ENCODE peak calls at places on chromosomes 16 and 17, in six cellular contexts. B, P, D, N, I and Y are unnamed samples. For H3K4me1, the result is how much of the 10 kb centered on the place peaks cover.

GRCh38 chr16:77647726-77648125 is 74.6 kb upstream of the NUDT7 start:
- DNase-seq in B (no peak), P (no peak), D (no peak), N (no peak), I (no peak), Y (no peak)

GRCh38 chr17:37147301-37147812 is 198.6 kb downstream of the AATF start:
- DNase-seq in B (no peak), P (no peak), D (no peak), N (no peak), I (no peak), Y (peak)

GRCh38 chr16:58123896-58124600 is 5.1 kb downstream of the CFAP20 start:
- DNase-seq in B (no peak), P (no peak), D (no peak), N (no peak), I (no peak), Y (peak)

GRCh38 chr17:80738406-80738805 is 193.8 kb downstream of the RPTOR start:
- DNase-seq in B (no peak), P (no peak), D (no peak), N (no peak), I (no peak), Y (no peak)

GRCh38 chr16:4378202-4378666 is 6.6 kb downstream of the VASN start:
- DNase-seq in B (no peak), P (no peak), D (no peak), N (no peak), I (no peak), Y (no peak)

GRCh38 chr17:16363749-16364536 is 10.7 kb upstream of the CENPV start:
- DNase-seq in B (peak), P (peak), D (peak), N (peak), I (peak), Y (peak)

GRCh38 chr16:391885-392335 is 5.1 kb upstream of the NME4 start:
- DNase-seq in B (no peak), P (no peak), D (peak), N (peak), I (no peak), Y (peak)

GRCh38 chr16:73140944-73141343 is 93.0 kb upstream of the ZFHX3 start:
- DNase-seq in B (no peak), P (no peak), D (no peak), N (no peak), I (no peak), Y (no peak)

GRCh38 chr17:56629450-56630187 is 36.1 kb downstream of the NOG start:
- DNase-seq in B (no peak), P (no peak), D (no peak), N (no peak), I (no peak), Y (no peak)

GRCh38 chr17:603405-604193 is 111.0 kb downstream of the VPS53 start:
- DNase-seq in B (no peak), P (no peak), D (no peak), N (no peak), I (no peak), Y (no peak)

GRCh38 chr17:65952586-65952985 is 239.3 kb downstream of the CEP112 start:
- DNase-seq in B (no peak), P (no peak), D (no peak), N (no peak), I (no peak), Y (no peak)

GRCh38 chr17:9028632-9029570 is 7.6 kb downstream of the NTN1 start:
- DNase-seq in B (no peak), P (no peak), D (no peak), N (no peak), I (no peak), Y (no peak)

GRCh38 chr16:57484515-57485005 is 1.7 kb downstream of the DOK4 start:
- DNase-seq in B (no peak), P (no peak), D (no peak), N (no peak), I (no peak), Y (no peak)

GRCh38 chr17:27456681-27457404 is 595 bp downstream of the KSR1 start:
- DNase-seq in B (peak), P (no peak), D (no peak), N (no peak), I (peak), Y (no peak)

GRCh38 chr17:70089513-70090148 is 14.6 kb downstream of the KCNJ16 start:
- DNase-seq in B (no peak), P (no peak), D (no peak), N (no peak), I (no peak), Y (no peak)

GRCh38 chr17:19331134-19331533 is 31.4 kb downstream of the B9D1 start:
- DNase-seq in B (peak), P (no peak), D (peak), N (no peak), I (no peak), Y (no peak)

GRCh38 chr17:53106886-53107285 is 715.8 kb upstream of the KIF2B start:
- DNase-seq in B (no peak), P (no peak), D (no peak), N (no peak), I (no peak), Y (no peak)

GRCh38 chr17:65994114-65994513 is 197.8 kb downstream of the CEP112 start:
- DNase-seq in B (no peak), P (no peak), D (no peak), N (no peak), I (no peak), Y (no peak)

GRCh38 chr16:4032768-4033167 is 83.5 kb downstream of the ADCY9 start:
- DNase-seq in B (no peak), P (peak), D (no peak), N (no peak), I (no peak), Y (peak)

DNA sequence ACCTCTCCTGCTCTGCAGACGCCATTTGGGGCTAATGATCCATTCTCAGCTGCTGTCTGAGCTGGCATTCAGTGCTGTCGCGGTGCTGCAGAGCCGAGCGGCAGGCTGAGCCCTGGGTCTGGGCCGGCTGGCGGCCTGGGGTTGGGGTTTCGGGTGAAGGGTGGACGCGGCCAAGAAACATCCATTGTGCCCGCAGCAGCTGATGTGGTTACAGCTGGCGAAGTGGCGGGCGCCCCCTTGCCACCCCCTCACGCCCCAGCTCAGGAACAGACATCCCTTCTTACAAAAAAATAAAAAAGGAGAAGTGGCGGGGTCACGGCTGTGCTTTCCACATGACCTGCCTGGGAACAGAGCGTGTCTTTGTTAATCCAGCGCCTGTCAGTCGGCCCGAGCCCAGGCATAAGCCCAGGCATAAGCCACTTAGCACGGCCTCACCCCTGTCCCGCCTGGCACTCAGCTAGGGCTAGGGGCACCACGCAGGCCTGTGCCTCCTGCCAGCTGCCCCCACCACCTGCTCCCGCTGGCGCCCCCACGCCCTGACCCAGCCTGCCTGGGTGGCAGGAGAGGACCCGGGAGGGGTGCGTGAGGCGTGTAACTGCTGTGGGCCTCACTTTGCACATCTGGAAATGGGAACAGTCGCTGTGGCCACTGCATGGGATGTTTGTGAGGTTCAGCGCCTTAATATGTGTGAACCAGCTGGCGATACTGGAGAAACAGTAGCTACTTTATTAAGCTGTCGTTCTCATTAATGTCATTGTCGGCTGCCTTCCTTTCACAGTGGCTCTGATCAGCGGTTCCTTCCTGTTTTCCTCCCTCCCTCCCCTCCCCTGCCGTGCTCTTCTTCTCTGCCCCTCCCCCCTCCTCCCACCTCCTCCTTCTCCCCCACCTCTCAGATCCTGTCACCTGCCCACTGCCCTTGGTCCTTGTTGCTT is 197.7 kb upstream of the CIBAR2 start:
- DNase-seq in B (peak), P (no peak), D (no peak), N (peak), I (no peak), Y (no peak)
- H3K4me1 ChIP-seq in B (under half), P (under half), D (under half), N (half or more), I (under half), Y (under half)

GRCh38 chr16:11225677-11226549 is 30.1 kb downstream of the SOCS1 start:
- DNase-seq in B (no peak), P (no peak), D (no peak), N (no peak), I (no peak), Y (no peak)

GRCh38 chr16:11224096-11224893 is 31.7 kb downstream of the SOCS1 start:
- DNase-seq in B (peak), P (peak), D (peak), N (peak), I (peak), Y (no peak)

GRCh38 chr16:11229432-11229831 is 26.6 kb downstream of the SOCS1 start:
- DNase-seq in B (no peak), P (no peak), D (no peak), N (no peak), I (no peak), Y (no peak)

GRCh38 chr16:11229906-11230305 is 26.1 kb downstream of the SOCS1 start:
- DNase-seq in B (no peak), P (no peak), D (no peak), N (peak), I (peak), Y (no peak)

GRCh38 chr16:11224894-11225676 is 30.9 kb downstream of the SOCS1 start:
- DNase-seq in B (no peak), P (no peak), D (peak), N (peak), I (no peak), Y (no peak)
- TF ChIP-seq POLR2A in B (no peak), P (peak), D (no peak), N (no peak), I (no peak), Y (no peak)

GRCh38 chr17:29617125-29617480 is 5.6 kb downstream of the CORO6 start:
- DNase-seq in B (peak), P (peak), D (peak), N (peak), I (peak), Y (peak)
- H3K4me1 ChIP-seq in B (half or more), P (half or more), D (under half), N (half or more), I (under half), Y (under half)

DNA sequence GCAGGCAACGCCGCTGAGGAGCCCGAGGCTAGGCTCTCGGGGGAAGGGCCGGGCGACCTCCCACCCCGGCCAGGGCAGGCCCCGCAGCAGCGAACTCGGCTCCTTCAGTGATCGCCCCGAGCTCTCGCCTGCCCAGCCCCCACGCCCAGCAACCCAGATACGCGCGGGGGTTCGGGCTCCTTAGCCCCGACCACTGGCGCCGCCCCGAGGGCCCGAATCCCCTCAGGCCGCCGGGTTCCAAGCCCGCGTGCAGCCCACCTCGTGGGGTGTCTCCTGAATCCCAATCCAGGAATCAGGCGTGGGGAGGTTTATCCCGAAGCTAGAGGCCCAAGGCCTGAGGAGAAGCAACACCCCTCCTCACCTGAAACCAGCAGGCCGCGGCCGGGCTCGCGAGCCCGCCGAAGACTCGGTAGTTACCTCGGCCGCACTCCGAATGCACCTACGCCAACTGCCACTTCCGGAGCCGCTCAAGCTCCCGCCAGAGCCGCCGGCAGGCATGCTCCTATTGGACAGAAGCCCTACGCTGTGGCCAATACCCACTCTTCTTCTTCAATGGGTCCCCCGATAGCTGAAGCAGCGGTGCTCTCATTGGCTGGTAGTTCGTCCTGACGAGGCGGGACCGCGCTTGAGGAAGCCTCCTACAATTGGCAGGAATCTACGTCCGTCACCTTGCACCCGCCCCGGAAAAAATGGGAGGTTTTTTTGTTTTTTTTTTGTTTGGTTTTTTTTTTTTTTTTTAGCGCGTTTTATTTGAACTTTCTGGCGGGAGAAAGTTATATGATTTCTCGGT is at the start of gene RFWD3:
- DNase-seq in B (peak), P (peak), D (peak), N (peak), I (peak), Y (peak)
- TF ChIP-seq POLR2A in B (no peak), P (peak), D (peak), N (peak), I (peak), Y (peak)

DNA sequence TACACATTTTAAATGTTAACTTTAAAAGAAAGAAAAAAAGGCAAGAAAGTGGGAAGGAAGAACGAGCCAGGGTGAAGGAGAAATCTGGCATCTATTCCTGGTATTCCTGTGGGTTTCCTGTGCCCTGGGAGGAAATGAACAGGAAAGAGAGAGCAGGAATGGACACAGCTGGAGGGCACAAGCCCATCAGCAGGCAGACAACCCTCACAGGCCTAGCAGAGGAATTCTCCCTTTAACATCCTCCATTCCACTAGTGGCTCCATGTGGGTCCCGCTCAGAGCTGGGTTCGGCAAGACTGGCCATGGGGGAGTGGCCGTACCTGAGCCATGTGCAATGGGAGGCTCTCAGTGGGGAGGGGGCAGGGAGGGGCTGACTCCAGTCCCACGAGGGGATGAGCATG is 30.4 kb downstream of the TK2 start:
- DNase-seq in B (no peak), P (peak), D (no peak), N (no peak), I (no peak), Y (peak)
- H3K4me1 ChIP-seq in B (half or more), P (half or more), D (under half), N (half or more), I (under half), Y (half or more)

DNA sequence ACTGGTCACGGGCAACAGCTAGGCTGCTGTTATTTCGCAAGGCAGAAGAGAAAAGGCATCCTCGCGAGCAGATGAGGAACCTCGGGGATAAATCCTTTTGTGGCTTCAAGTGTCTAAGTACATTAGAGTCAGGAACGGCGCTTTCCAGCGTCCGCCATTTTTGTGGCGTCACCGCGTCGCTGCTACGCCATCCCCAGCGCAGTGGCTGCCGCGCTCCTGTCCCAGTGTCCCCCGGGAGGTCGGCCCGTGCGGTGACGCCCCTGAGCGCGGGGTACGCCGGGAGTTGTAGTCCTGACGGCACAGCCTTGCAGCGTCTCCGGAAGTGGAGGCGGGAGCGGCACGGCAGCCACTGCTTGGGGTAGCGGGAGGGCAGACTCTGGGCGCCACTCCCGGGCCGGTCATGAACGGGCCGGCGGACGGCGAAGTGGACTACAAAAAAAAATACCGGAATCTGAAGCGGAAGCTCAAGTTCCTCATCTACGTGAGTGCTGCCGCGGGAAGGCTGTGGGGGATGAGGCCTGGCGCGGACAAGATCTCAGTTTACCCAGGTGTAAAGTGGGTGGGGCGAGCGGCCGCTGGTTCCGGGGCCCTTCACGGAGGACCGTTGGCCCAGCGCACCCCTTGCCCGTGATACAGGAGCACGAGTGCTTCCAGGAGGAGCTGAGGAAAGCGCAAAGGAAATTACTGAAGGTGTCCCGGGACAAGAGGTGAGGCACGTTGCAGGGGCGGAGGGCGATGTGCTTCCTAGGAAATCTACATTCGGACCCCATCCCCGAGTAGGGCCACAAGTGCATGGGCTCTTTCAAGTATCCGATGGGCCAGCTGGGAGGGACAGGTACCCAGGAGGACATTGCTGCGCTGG is at the start of gene INO80E:
- DNase-seq in B (peak), P (peak), D (peak), N (peak), I (peak), Y (peak)
- TF ChIP-seq POLR2A in B (peak), P (peak), D (peak), N (peak), I (peak), Y (no peak)

GRCh38 chr17:4235372-4236279 is 28.2 kb downstream of the ANKFY1 start:
- DNase-seq in B (no peak), P (no peak), D (no peak), N (no peak), I (peak), Y (no peak)
- H3K4me1 ChIP-seq in B (half or more), P (under half), D (under half), N (under half), I (under half), Y (under half)